ENCODE peak calls at places on chromosomes 4 and X, in five cellular contexts. Y, W, Z, Q and O are unnamed samples.

GRCh38 chr4:98448923-98449322 is 187.7 kb downstream of the RAP1GDS1 start:
- DNase-seq in Y (no peak), W (no peak), Z (no peak), Q (no peak), O (no peak)

GRCh38 chr4:70818173-70818856 is 21.4 kb downstream of the GRSF1 start:
- DNase-seq in Y (no peak), W (no peak), Z (no peak), Q (no peak), O (no peak)

GRCh38 chr4:8730681-8731080 is 138.1 kb downstream of the CPZ start:
- DNase-seq in Y (no peak), W (no peak), Z (no peak), Q (no peak), O (no peak)

GRCh38 chr4:148376151-148376550 is 66.1 kb downstream of the NR3C2 start:
- DNase-seq in Y (no peak), W (no peak), Z (no peak), Q (no peak), O (no peak)

GRCh38 chrX:131816551-131817136 is 206.5 kb upstream of the STK26 start:
- DNase-seq in Y (no peak), W (peak), Z (peak), Q (no peak), O (peak)

GRCh38 chr4:186839122-186840037 is 115.7 kb upstream of the FAT1 start:
- DNase-seq in Y (no peak), W (no peak), Z (no peak), Q (no peak), O (no peak)

GRCh38 chr4:147096667-147097604 is 151.3 kb upstream of the TTC29 start:
- DNase-seq in Y (no peak), W (no peak), Z (peak), Q (no peak), O (peak)

GRCh38 chr4:39933689-39934590 is 43.8 kb downstream of the PDS5A start:
- DNase-seq in Y (no peak), W (no peak), Z (no peak), Q (no peak), O (no peak)

GRCh38 chr4:30714408-30715031 is 5.6 kb upstream of the PCDH7 start:
- DNase-seq in Y (no peak), W (no peak), Z (peak), Q (peak), O (peak)

GRCh38 chrX:19964017-19964710 is 26.7 kb downstream of the BCLAF3 start:
- DNase-seq in Y (no peak), W (no peak), Z (no peak), Q (no peak), O (no peak)